ENCODE peak calls at places on chromosomes 11 and 22, in ten cellular contexts. One of them, this sample, is unnamed.

GRCh38 chr11:35850191-35850590 is 93.7 kb upstream of the LDLRAD3 start:
- DNase-seq in activated T-cell treated with anti-CD3 and anti-CD28 coated beads for 24 hours: no peak
- DNase-seq in fibroblast of the aortic adventitia: no peak
- DNase-seq in lung: no peak
- DNase-seq in NCI-H1092: no peak
- DNase-seq in heart left ventricle: no peak
- DNase-seq in hypothalamus: no peak
- DNase-seq in DMS 273 treated with DMSO at 0.1 percent for 48 hours: no peak
- DNase-seq in keratinocyte: no peak
- DNase-seq in stimulated activated naive CD8-positive, alpha-beta T cell treated with anti-CD3 and anti-CD28 coated beads, Interleukin-15, amount 100 ng/mL, for 72 hours: no peak
- DNase-seq in this sample: no peak

GRCh38 chr22:38709306-38709705 is 3.6 kb downstream of the GTPBP1 start:
- DNase-seq in activated T-cell treated with anti-CD3 and anti-CD28 coated beads for 24 hours: no peak
- DNase-seq in fibroblast of the aortic adventitia: no peak
- DNase-seq in lung: no peak
- DNase-seq in NCI-H1092: no peak
- DNase-seq in heart left ventricle: no peak
- DNase-seq in hypothalamus: no peak
- DNase-seq in DMS 273 treated with DMSO at 0.1 percent for 48 hours: no peak
- DNase-seq in keratinocyte: no peak
- DNase-seq in stimulated activated naive CD8-positive, alpha-beta T cell treated with anti-CD3 and anti-CD28 coated beads, Interleukin-15, amount 100 ng/mL, for 72 hours: no peak
- DNase-seq in this sample: no peak

GRCh38 chr11:75524576-75525432 is 937 bp downstream of the GDPD5 start:
- DNase-seq in activated T-cell treated with anti-CD3 and anti-CD28 coated beads for 24 hours: no peak
- DNase-seq in fibroblast of the aortic adventitia: no peak
- DNase-seq in lung: no peak
- DNase-seq in NCI-H1092: no peak
- DNase-seq in heart left ventricle: peak; percentile 26
- DNase-seq in hypothalamus: no peak
- DNase-seq in DMS 273 treated with DMSO at 0.1 percent for 48 hours: no peak
- DNase-seq in keratinocyte: no peak
- DNase-seq in stimulated activated naive CD8-positive, alpha-beta T cell treated with anti-CD3 and anti-CD28 coated beads, Interleukin-15, amount 100 ng/mL, for 72 hours: peak; percentile 33
- DNase-seq in this sample: no peak

GRCh38 chr11:75200051-75200450 is 40.5 kb upstream of the TPBGL start:
- DNase-seq in activated T-cell treated with anti-CD3 and anti-CD28 coated beads for 24 hours: no peak
- DNase-seq in fibroblast of the aortic adventitia: no peak
- DNase-seq in lung: no peak
- DNase-seq in NCI-H1092: no peak
- DNase-seq in heart left ventricle: no peak
- DNase-seq in hypothalamus: no peak
- DNase-seq in DMS 273 treated with DMSO at 0.1 percent for 48 hours: no peak
- DNase-seq in keratinocyte: no peak
- DNase-seq in stimulated activated naive CD8-positive, alpha-beta T cell treated with anti-CD3 and anti-CD28 coated beads, Interleukin-15, amount 100 ng/mL, for 72 hours: no peak
- DNase-seq in this sample: no peak

GRCh38 chr11:46381046-46381835 is at the start of gene MDK:
- DNase-seq in activated T-cell treated with anti-CD3 and anti-CD28 coated beads for 24 hours: no peak
- DNase-seq in fibroblast of the aortic adventitia: no peak
- DNase-seq in lung: no peak
- DNase-seq in NCI-H1092: no peak
- DNase-seq in heart left ventricle: no peak
- DNase-seq in hypothalamus: no peak
- DNase-seq in DMS 273 treated with DMSO at 0.1 percent for 48 hours: no peak
- DNase-seq in keratinocyte: no peak
- DNase-seq in stimulated activated naive CD8-positive, alpha-beta T cell treated with anti-CD3 and anti-CD28 coated beads, Interleukin-15, amount 100 ng/mL, for 72 hours: no peak
- DNase-seq in this sample: no peak

GRCh38 chr11:100682247-100682969 is 4.7 kb upstream of the ARHGAP42 start:
- DNase-seq in activated T-cell treated with anti-CD3 and anti-CD28 coated beads for 24 hours: no peak
- DNase-seq in fibroblast of the aortic adventitia: peak; percentile 68
- DNase-seq in lung: no peak
- DNase-seq in NCI-H1092: no peak
- DNase-seq in heart left ventricle: no peak
- DNase-seq in hypothalamus: no peak
- DNase-seq in DMS 273 treated with DMSO at 0.1 percent for 48 hours: no peak
- DNase-seq in keratinocyte: no peak
- DNase-seq in stimulated activated naive CD8-positive, alpha-beta T cell treated with anti-CD3 and anti-CD28 coated beads, Interleukin-15, amount 100 ng/mL, for 72 hours: no peak
- DNase-seq in this sample: peak; percentile 21

GRCh38 chr11:16895306-16895705 is 118.9 kb downstream of the PLEKHA7 start:
- DNase-seq in activated T-cell treated with anti-CD3 and anti-CD28 coated beads for 24 hours: no peak
- DNase-seq in fibroblast of the aortic adventitia: no peak
- DNase-seq in lung: no peak
- DNase-seq in NCI-H1092: no peak
- DNase-seq in heart left ventricle: no peak
- DNase-seq in hypothalamus: no peak
- DNase-seq in DMS 273 treated with DMSO at 0.1 percent for 48 hours: no peak
- DNase-seq in keratinocyte: no peak
- DNase-seq in stimulated activated naive CD8-positive, alpha-beta T cell treated with anti-CD3 and anti-CD28 coated beads, Interleukin-15, amount 100 ng/mL, for 72 hours: no peak
- DNase-seq in this sample: no peak

GRCh38 chr11:66912361-66912760 is 45.8 kb downstream of the PC start:
- DNase-seq in activated T-cell treated with anti-CD3 and anti-CD28 coated beads for 24 hours: no peak
- DNase-seq in fibroblast of the aortic adventitia: no peak
- DNase-seq in lung: no peak
- DNase-seq in NCI-H1092: no peak
- DNase-seq in heart left ventricle: no peak
- DNase-seq in hypothalamus: no peak
- DNase-seq in DMS 273 treated with DMSO at 0.1 percent for 48 hours: no peak
- DNase-seq in keratinocyte: no peak
- DNase-seq in stimulated activated naive CD8-positive, alpha-beta T cell treated with anti-CD3 and anti-CD28 coated beads, Interleukin-15, amount 100 ng/mL, for 72 hours: no peak
- DNase-seq in this sample: no peak

GRCh38 chr11:74650498-74650897 is 58.1 kb downstream of the POLD3 start:
- DNase-seq in activated T-cell treated with anti-CD3 and anti-CD28 coated beads for 24 hours: no peak
- DNase-seq in fibroblast of the aortic adventitia: peak; percentile 80
- DNase-seq in lung: no peak
- DNase-seq in NCI-H1092: peak; percentile 22
- DNase-seq in heart left ventricle: no peak
- DNase-seq in hypothalamus: no peak
- DNase-seq in DMS 273 treated with DMSO at 0.1 percent for 48 hours: no peak
- DNase-seq in keratinocyte: no peak
- DNase-seq in stimulated activated naive CD8-positive, alpha-beta T cell treated with anti-CD3 and anti-CD28 coated beads, Interleukin-15, amount 100 ng/mL, for 72 hours: no peak
- DNase-seq in this sample: no peak

GRCh38 chr11:94543695-94544581 is at the start of gene FUT4:
- DNase-seq in activated T-cell treated with anti-CD3 and anti-CD28 coated beads for 24 hours: peak; percentile 59
- DNase-seq in fibroblast of the aortic adventitia: peak; percentile 75
- DNase-seq in lung: peak; percentile 92
- DNase-seq in NCI-H1092: peak; percentile 77
- DNase-seq in heart left ventricle: peak; percentile 86
- DNase-seq in hypothalamus: peak; percentile 31
- DNase-seq in DMS 273 treated with DMSO at 0.1 percent for 48 hours: peak; percentile 28
- DNase-seq in keratinocyte: no peak
- DNase-seq in stimulated activated naive CD8-positive, alpha-beta T cell treated with anti-CD3 and anti-CD28 coated beads, Interleukin-15, amount 100 ng/mL, for 72 hours: peak; percentile 84
- DNase-seq in this sample: peak; percentile 75

GRCh38 chr11:75665126-75665525 is 3.7 kb downstream of the MAP6 start:
- DNase-seq in activated T-cell treated with anti-CD3 and anti-CD28 coated beads for 24 hours: no peak
- DNase-seq in fibroblast of the aortic adventitia: no peak
- DNase-seq in lung: no peak
- DNase-seq in NCI-H1092: no peak
- DNase-seq in heart left ventricle: no peak
- DNase-seq in hypothalamus: no peak
- DNase-seq in DMS 273 treated with DMSO at 0.1 percent for 48 hours: no peak
- DNase-seq in keratinocyte: no peak
- DNase-seq in stimulated activated naive CD8-positive, alpha-beta T cell treated with anti-CD3 and anti-CD28 coated beads, Interleukin-15, amount 100 ng/mL, for 72 hours: no peak
- DNase-seq in this sample: no peak

GRCh38 chr11:10619281-10619680 is 50.8 kb upstream of the LYVE1 start:
- DNase-seq in activated T-cell treated with anti-CD3 and anti-CD28 coated beads for 24 hours: no peak
- DNase-seq in fibroblast of the aortic adventitia: peak; percentile 47
- DNase-seq in lung: no peak
- DNase-seq in NCI-H1092: no peak
- DNase-seq in heart left ventricle: no peak
- DNase-seq in hypothalamus: no peak
- DNase-seq in DMS 273 treated with DMSO at 0.1 percent for 48 hours: no peak
- DNase-seq in keratinocyte: no peak
- DNase-seq in stimulated activated naive CD8-positive, alpha-beta T cell treated with anti-CD3 and anti-CD28 coated beads, Interleukin-15, amount 100 ng/mL, for 72 hours: no peak
- DNase-seq in this sample: no peak

GRCh38 chr11:19739872-19740271 is 27.2 kb downstream of the NAV2 start:
- DNase-seq in activated T-cell treated with anti-CD3 and anti-CD28 coated beads for 24 hours: no peak
- DNase-seq in fibroblast of the aortic adventitia: no peak
- DNase-seq in lung: no peak
- DNase-seq in NCI-H1092: no peak
- DNase-seq in heart left ventricle: peak; percentile 30
- DNase-seq in hypothalamus: no peak
- DNase-seq in DMS 273 treated with DMSO at 0.1 percent for 48 hours: no peak
- DNase-seq in keratinocyte: no peak
- DNase-seq in stimulated activated naive CD8-positive, alpha-beta T cell treated with anti-CD3 and anti-CD28 coated beads, Interleukin-15, amount 100 ng/mL, for 72 hours: no peak
- DNase-seq in this sample: peak; percentile 72

GRCh38 chr22:35436421-35436820 is 36.5 kb downstream of the MCM5 start:
- DNase-seq in activated T-cell treated with anti-CD3 and anti-CD28 coated beads for 24 hours: no peak
- DNase-seq in fibroblast of the aortic adventitia: no peak
- DNase-seq in lung: no peak
- DNase-seq in NCI-H1092: peak; percentile 30
- DNase-seq in heart left ventricle: no peak
- DNase-seq in hypothalamus: no peak
- DNase-seq in DMS 273 treated with DMSO at 0.1 percent for 48 hours: no peak
- DNase-seq in keratinocyte: no peak
- DNase-seq in stimulated activated naive CD8-positive, alpha-beta T cell treated with anti-CD3 and anti-CD28 coated beads, Interleukin-15, amount 100 ng/mL, for 72 hours: no peak
- DNase-seq in this sample: no peak

GRCh38 chr22:22431271-22432220 is 77.0 kb downstream of the ZNF280B start:
- DNase-seq in activated T-cell treated with anti-CD3 and anti-CD28 coated beads for 24 hours: peak; percentile 45
- DNase-seq in fibroblast of the aortic adventitia: peak; percentile 55
- DNase-seq in lung: peak; percentile 54
- DNase-seq in NCI-H1092: peak; percentile 61
- DNase-seq in heart left ventricle: peak; percentile 46
- DNase-seq in hypothalamus: peak; percentile 54
- DNase-seq in DMS 273 treated with DMSO at 0.1 percent for 48 hours: no peak
- DNase-seq in keratinocyte: no peak
- DNase-seq in stimulated activated naive CD8-positive, alpha-beta T cell treated with anti-CD3 and anti-CD28 coated beads, Interleukin-15, amount 100 ng/mL, for 72 hours: peak; percentile 56
- DNase-seq in this sample: peak; percentile 50

GRCh38 chr11:62400760-62401159 is 18.1 kb upstream of the SCGB1A1 start:
- DNase-seq in activated T-cell treated with anti-CD3 and anti-CD28 coated beads for 24 hours: no peak
- DNase-seq in fibroblast of the aortic adventitia: peak; percentile 94
- DNase-seq in lung: peak; percentile 50
- DNase-seq in NCI-H1092: no peak
- DNase-seq in heart left ventricle: peak; percentile 84
- DNase-seq in hypothalamus: peak; percentile 41
- DNase-seq in DMS 273 treated with DMSO at 0.1 percent for 48 hours: peak; percentile 9
- DNase-seq in keratinocyte: no peak
- DNase-seq in stimulated activated naive CD8-positive, alpha-beta T cell treated with anti-CD3 and anti-CD28 coated beads, Interleukin-15, amount 100 ng/mL, for 72 hours: no peak
- DNase-seq in this sample: peak; percentile 68

GRCh38 chr22:28903080-28903479 is 19.7 kb downstream of the ZNRF3 start:
- DNase-seq in activated T-cell treated with anti-CD3 and anti-CD28 coated beads for 24 hours: no peak
- DNase-seq in fibroblast of the aortic adventitia: peak; percentile 35
- DNase-seq in lung: no peak
- DNase-seq in NCI-H1092: no peak
- DNase-seq in heart left ventricle: peak; percentile 23
- DNase-seq in hypothalamus: no peak
- DNase-seq in DMS 273 treated with DMSO at 0.1 percent for 48 hours: no peak
- DNase-seq in keratinocyte: no peak
- DNase-seq in stimulated activated naive CD8-positive, alpha-beta T cell treated with anti-CD3 and anti-CD28 coated beads, Interleukin-15, amount 100 ng/mL, for 72 hours: no peak
- DNase-seq in this sample: no peak

GRCh38 chr11:15101072-15101701 is 13.5 kb upstream of the INSC start:
- DNase-seq in activated T-cell treated with anti-CD3 and anti-CD28 coated beads for 24 hours: peak; percentile 29
- DNase-seq in fibroblast of the aortic adventitia: peak; percentile 81
- DNase-seq in lung: peak; percentile 58
- DNase-seq in NCI-H1092: peak; percentile 64
- DNase-seq in heart left ventricle: peak; percentile 40
- DNase-seq in hypothalamus: peak; percentile 49
- DNase-seq in DMS 273 treated with DMSO at 0.1 percent for 48 hours: peak; percentile 0
- DNase-seq in keratinocyte: no peak
- DNase-seq in stimulated activated naive CD8-positive, alpha-beta T cell treated with anti-CD3 and anti-CD28 coated beads, Interleukin-15, amount 100 ng/mL, for 72 hours: peak; percentile 55
- DNase-seq in this sample: peak; percentile 74

GRCh38 chr11:94185387-94186084 is 56.9 kb downstream of the PANX1 start:
- DNase-seq in activated T-cell treated with anti-CD3 and anti-CD28 coated beads for 24 hours: no peak
- DNase-seq in fibroblast of the aortic adventitia: peak; percentile 82
- DNase-seq in lung: no peak
- DNase-seq in NCI-H1092: no peak
- DNase-seq in heart left ventricle: no peak
- DNase-seq in hypothalamus: no peak
- DNase-seq in DMS 273 treated with DMSO at 0.1 percent for 48 hours: no peak
- DNase-seq in keratinocyte: no peak
- DNase-seq in stimulated activated naive CD8-positive, alpha-beta T cell treated with anti-CD3 and anti-CD28 coated beads, Interleukin-15, amount 100 ng/mL, for 72 hours: no peak
- DNase-seq in this sample: no peak

GRCh38 chr11:15327786-15328231 is 213.1 kb downstream of the INSC start:
- DNase-seq in activated T-cell treated with anti-CD3 and anti-CD28 coated beads for 24 hours: no peak
- DNase-seq in fibroblast of the aortic adventitia: peak; percentile 27
- DNase-seq in lung: peak; percentile 35
- DNase-seq in NCI-H1092: peak; percentile 71
- DNase-seq in heart left ventricle: peak; percentile 58
- DNase-seq in hypothalamus: peak; percentile 53
- DNase-seq in DMS 273 treated with DMSO at 0.1 percent for 48 hours: no peak
- DNase-seq in keratinocyte: no peak
- DNase-seq in stimulated activated naive CD8-positive, alpha-beta T cell treated with anti-CD3 and anti-CD28 coated beads, Interleukin-15, amount 100 ng/mL, for 72 hours: no peak
- DNase-seq in this sample: peak; percentile 29

GRCh38 chr11:19727246-19727645 is 14.6 kb downstream of the NAV2 start:
- DNase-seq in activated T-cell treated with anti-CD3 and anti-CD28 coated beads for 24 hours: no peak
- DNase-seq in fibroblast of the aortic adventitia: peak; percentile 58
- DNase-seq in lung: no peak
- DNase-seq in NCI-H1092: no peak
- DNase-seq in heart left ventricle: peak; percentile 41
- DNase-seq in hypothalamus: no peak
- DNase-seq in DMS 273 treated with DMSO at 0.1 percent for 48 hours: peak; percentile 11
- DNase-seq in keratinocyte: no peak
- DNase-seq in stimulated activated naive CD8-positive, alpha-beta T cell treated with anti-CD3 and anti-CD28 coated beads, Interleukin-15, amount 100 ng/mL, for 72 hours: no peak
- DNase-seq in this sample: peak; percentile 27